ENCODE peak calls at places on chromosomes 11 and 22, in eight cellular contexts. One of them, this sample, is unnamed.

GRCh38 chr22:40396882-40397281 is 26.5 kb downstream of the SGSM3 start:
- DNase-seq in body of pancreas: peak
- DNase-seq in brain microvascular endothelial cell: peak
- DNase-seq in neural progenitor cell: peak
- DNase-seq in kidney epithelial cell: peak
- DNase-seq in ovary: no peak
- DNase-seq in IMR-90: peak
- DNase-seq in astrocyte: peak
- DNase-seq in this sample: peak

GRCh38 chr11:131463609-131464008 is 93.2 kb downstream of the NTM start:
- DNase-seq in body of pancreas: no peak
- DNase-seq in brain microvascular endothelial cell: no peak
- DNase-seq in neural progenitor cell: no peak
- DNase-seq in kidney epithelial cell: no peak
- DNase-seq in ovary: no peak
- DNase-seq in IMR-90: no peak
- DNase-seq in astrocyte: no peak
- DNase-seq in this sample: no peak

GRCh38 chr11:96001037-96001436 is 77.1 kb upstream of the MTMR2 start:
- DNase-seq in body of pancreas: peak
- DNase-seq in brain microvascular endothelial cell: no peak
- DNase-seq in neural progenitor cell: no peak
- DNase-seq in kidney epithelial cell: no peak
- DNase-seq in ovary: peak
- DNase-seq in IMR-90: peak
- DNase-seq in astrocyte: peak
- DNase-seq in this sample: peak

GRCh38 chr22:30425616-30426394 is at the start of gene MTFP1:
- DNase-seq in body of pancreas: peak
- DNase-seq in brain microvascular endothelial cell: peak
- DNase-seq in neural progenitor cell: peak
- DNase-seq in kidney epithelial cell: no peak
- DNase-seq in ovary: peak
- DNase-seq in IMR-90: peak
- DNase-seq in astrocyte: peak
- DNase-seq in this sample: peak

GRCh38 chr11:88680806-88681205 is 343.3 kb upstream of the CTSC start:
- DNase-seq in body of pancreas: no peak
- DNase-seq in brain microvascular endothelial cell: no peak
- DNase-seq in neural progenitor cell: no peak
- DNase-seq in kidney epithelial cell: no peak
- DNase-seq in ovary: no peak
- DNase-seq in IMR-90: peak
- DNase-seq in astrocyte: peak
- DNase-seq in this sample: peak

GRCh38 chr11:99739464-99740089 is 718.8 kb downstream of the CNTN5 start:
- DNase-seq in body of pancreas: no peak
- DNase-seq in brain microvascular endothelial cell: peak
- DNase-seq in neural progenitor cell: peak
- DNase-seq in kidney epithelial cell: peak
- DNase-seq in ovary: no peak
- DNase-seq in IMR-90: peak
- DNase-seq in astrocyte: peak
- DNase-seq in this sample: peak

GRCh38 chr11:129720994-129721393 is 94.7 kb upstream of the TMEM45B start:
- DNase-seq in body of pancreas: no peak
- DNase-seq in brain microvascular endothelial cell: no peak
- DNase-seq in neural progenitor cell: no peak
- DNase-seq in kidney epithelial cell: no peak
- DNase-seq in ovary: no peak
- DNase-seq in IMR-90: no peak
- DNase-seq in astrocyte: no peak
- DNase-seq in this sample: no peak

GRCh38 chr11:73625690-73626318 is 20.6 kb upstream of the PLEKHB1 start:
- DNase-seq in body of pancreas: peak
- DNase-seq in brain microvascular endothelial cell: peak
- DNase-seq in neural progenitor cell: peak
- DNase-seq in kidney epithelial cell: peak
- DNase-seq in ovary: peak
- DNase-seq in IMR-90: peak
- DNase-seq in astrocyte: peak
- DNase-seq in this sample: peak

GRCh38 chr11:95364324-95365295 is 133.6 kb upstream of the SESN3 start:
- DNase-seq in body of pancreas: no peak
- DNase-seq in brain microvascular endothelial cell: peak
- DNase-seq in neural progenitor cell: no peak
- DNase-seq in kidney epithelial cell: peak
- DNase-seq in ovary: no peak
- DNase-seq in IMR-90: no peak
- DNase-seq in astrocyte: peak
- DNase-seq in this sample: peak

DNA sequence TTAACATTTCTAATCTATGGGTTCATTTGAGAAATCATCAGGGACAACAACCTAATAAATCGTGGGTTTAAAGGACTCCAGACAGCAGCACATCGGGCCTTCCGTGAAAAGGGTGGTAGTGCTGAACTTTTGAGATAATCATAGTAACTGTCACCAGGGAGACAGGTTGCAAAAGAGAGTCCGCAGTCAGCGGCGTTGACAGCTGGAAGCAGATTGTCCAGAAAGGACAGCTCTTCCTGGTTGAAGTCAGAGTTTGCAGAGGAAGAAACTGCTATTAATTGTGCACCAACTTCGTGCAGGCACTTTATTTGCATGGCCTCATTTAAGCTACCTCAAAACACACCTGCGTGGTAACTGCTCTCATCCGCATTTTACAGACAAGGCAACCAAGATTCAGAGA is 20.5 kb upstream of the ISX start:
- DNase-seq in body of pancreas: no peak
- DNase-seq in brain microvascular endothelial cell: no peak
- DNase-seq in neural progenitor cell: no peak
- DNase-seq in kidney epithelial cell: no peak
- DNase-seq in ovary: no peak
- DNase-seq in IMR-90: no peak
- DNase-seq in astrocyte: no peak
- DNase-seq in this sample: no peak
- TF ChIP-seq CTCF in body of pancreas: no peak
- TF ChIP-seq CTCF in brain microvascular endothelial cell: no peak
- TF ChIP-seq CTCF in neural progenitor cell: no peak
- TF ChIP-seq CTCF in kidney epithelial cell: no peak
- TF ChIP-seq CTCF in ovary: no peak
- TF ChIP-seq CTCF in IMR-90: no peak
- TF ChIP-seq CTCF in astrocyte: no peak
- TF ChIP-seq CTCF in this sample: no peak

GRCh38 chr22:27609411-27610029 is 192.0 kb downstream of the MN1 start:
- DNase-seq in body of pancreas: no peak
- DNase-seq in brain microvascular endothelial cell: no peak
- DNase-seq in neural progenitor cell: peak
- DNase-seq in kidney epithelial cell: no peak
- DNase-seq in ovary: no peak
- DNase-seq in IMR-90: no peak
- DNase-seq in astrocyte: no peak
- DNase-seq in this sample: no peak

GRCh38 chr22:27612075-27612474 is 189.5 kb downstream of the MN1 start:
- DNase-seq in body of pancreas: no peak
- DNase-seq in brain microvascular endothelial cell: no peak
- DNase-seq in neural progenitor cell: no peak
- DNase-seq in kidney epithelial cell: no peak
- DNase-seq in ovary: no peak
- DNase-seq in IMR-90: no peak
- DNase-seq in astrocyte: no peak
- DNase-seq in this sample: no peak

GRCh38 chr22:27614291-27615007 is 187.1 kb downstream of the MN1 start:
- DNase-seq in body of pancreas: no peak
- DNase-seq in brain microvascular endothelial cell: no peak
- DNase-seq in neural progenitor cell: no peak
- DNase-seq in kidney epithelial cell: no peak
- DNase-seq in ovary: no peak
- DNase-seq in IMR-90: no peak
- DNase-seq in astrocyte: no peak
- DNase-seq in this sample: no peak

GRCh38 chr22:27613099-27614089 is 188.2 kb downstream of the MN1 start:
- DNase-seq in body of pancreas: no peak
- DNase-seq in brain microvascular endothelial cell: no peak
- DNase-seq in neural progenitor cell: no peak
- DNase-seq in kidney epithelial cell: no peak
- DNase-seq in ovary: no peak
- DNase-seq in IMR-90: no peak
- DNase-seq in astrocyte: no peak
- DNase-seq in this sample: no peak

GRCh38 chr22:27610863-27611786 is 190.4 kb downstream of the MN1 start:
- DNase-seq in body of pancreas: no peak
- DNase-seq in brain microvascular endothelial cell: no peak
- DNase-seq in neural progenitor cell: no peak
- DNase-seq in kidney epithelial cell: no peak
- DNase-seq in ovary: no peak
- DNase-seq in IMR-90: no peak
- DNase-seq in astrocyte: no peak
- DNase-seq in this sample: no peak
- H3K4me3 ChIP-seq in body of pancreas: no peak
- H3K4me3 ChIP-seq in brain microvascular endothelial cell: no peak
- H3K4me3 ChIP-seq in neural progenitor cell: no peak
- H3K4me3 ChIP-seq in kidney epithelial cell: no peak
- H3K4me3 ChIP-seq in ovary: no peak
- H3K4me3 ChIP-seq in IMR-90: no peak
- H3K4me3 ChIP-seq in astrocyte: no peak
- H3K4me3 ChIP-seq in this sample: no peak

DNA sequence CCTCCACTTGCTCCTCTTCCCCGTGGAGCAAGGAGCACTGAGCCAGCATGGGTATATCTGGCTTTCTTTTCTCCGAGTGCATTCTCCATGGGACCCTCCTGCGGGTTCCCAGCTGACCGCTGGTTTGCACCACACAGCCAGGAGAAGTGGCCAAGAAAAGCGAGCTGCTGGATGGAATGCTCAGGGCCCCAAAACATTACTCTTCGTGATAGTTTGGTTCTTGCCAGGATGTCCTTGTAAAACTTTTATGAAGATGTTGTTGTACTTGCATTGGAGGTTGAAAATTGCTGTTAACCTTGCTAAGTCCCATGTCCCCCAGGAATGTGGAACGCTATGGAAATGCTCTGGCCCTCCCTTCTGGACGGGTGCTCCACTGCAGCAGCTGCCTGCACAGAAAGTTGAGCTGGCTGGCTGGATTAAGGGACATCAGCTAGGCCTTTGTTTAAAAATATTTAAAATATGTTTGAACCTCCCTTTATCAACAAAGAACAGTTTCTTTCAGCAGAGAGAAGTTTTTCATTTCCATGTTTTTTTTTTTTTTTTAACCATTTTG is 68.7 kb downstream of the ZNRF3 start:
- DNase-seq in body of pancreas: peak
- DNase-seq in brain microvascular endothelial cell: peak
- DNase-seq in neural progenitor cell: peak
- DNase-seq in kidney epithelial cell: no peak
- DNase-seq in ovary: peak
- DNase-seq in IMR-90: peak
- DNase-seq in astrocyte: peak
- DNase-seq in this sample: peak
- TF ChIP-seq CTCF in body of pancreas: no peak
- TF ChIP-seq CTCF in brain microvascular endothelial cell: peak
- TF ChIP-seq CTCF in neural progenitor cell: peak
- TF ChIP-seq CTCF in kidney epithelial cell: peak
- TF ChIP-seq CTCF in ovary: no peak
- TF ChIP-seq CTCF in IMR-90: peak
- TF ChIP-seq CTCF in astrocyte: no peak
- TF ChIP-seq CTCF in this sample: peak

DNA sequence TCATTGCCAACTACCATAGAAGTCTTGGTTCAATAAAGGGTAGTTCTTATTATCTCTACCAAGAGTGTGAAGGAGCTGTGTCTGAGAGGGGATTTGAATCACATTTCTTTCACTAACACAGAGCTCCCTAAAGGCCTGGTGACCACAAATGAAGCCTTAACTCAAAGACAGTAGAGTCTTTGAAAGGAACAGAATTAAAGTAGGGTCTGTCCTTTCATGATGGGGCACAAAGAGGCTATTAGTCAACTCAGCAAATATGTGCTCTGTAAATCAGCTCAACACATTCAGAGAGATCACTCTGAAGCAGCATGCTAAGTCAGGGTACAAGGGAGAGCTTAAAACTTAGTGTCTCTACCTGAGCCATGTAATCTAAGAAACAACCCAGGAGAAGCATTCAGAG is 212.4 kb upstream of the SYN3 start:
- DNase-seq in body of pancreas: no peak
- DNase-seq in brain microvascular endothelial cell: no peak
- DNase-seq in neural progenitor cell: peak
- DNase-seq in kidney epithelial cell: no peak
- DNase-seq in ovary: no peak
- DNase-seq in IMR-90: no peak
- DNase-seq in astrocyte: no peak
- DNase-seq in this sample: no peak
- H3K4me3 ChIP-seq in body of pancreas: no peak
- H3K4me3 ChIP-seq in brain microvascular endothelial cell: no peak
- H3K4me3 ChIP-seq in neural progenitor cell: no peak
- H3K4me3 ChIP-seq in kidney epithelial cell: no peak
- H3K4me3 ChIP-seq in ovary: no peak
- H3K4me3 ChIP-seq in IMR-90: no peak
- H3K4me3 ChIP-seq in astrocyte: no peak
- H3K4me3 ChIP-seq in this sample: no peak

GRCh38 chr22:49889071-49889470 is 29.2 kb downstream of the ALG12 start:
- DNase-seq in body of pancreas: no peak
- DNase-seq in brain microvascular endothelial cell: no peak
- DNase-seq in neural progenitor cell: no peak
- DNase-seq in kidney epithelial cell: no peak
- DNase-seq in ovary: no peak
- DNase-seq in IMR-90: no peak
- DNase-seq in astrocyte: peak
- DNase-seq in this sample: no peak
- TF ChIP-seq CTCF in body of pancreas: no peak
- TF ChIP-seq CTCF in brain microvascular endothelial cell: no peak
- TF ChIP-seq CTCF in neural progenitor cell: no peak
- TF ChIP-seq CTCF in kidney epithelial cell: no peak
- TF ChIP-seq CTCF in ovary: no peak
- TF ChIP-seq CTCF in IMR-90: no peak
- TF ChIP-seq CTCF in astrocyte: no peak
- TF ChIP-seq CTCF in this sample: no peak

DNA sequence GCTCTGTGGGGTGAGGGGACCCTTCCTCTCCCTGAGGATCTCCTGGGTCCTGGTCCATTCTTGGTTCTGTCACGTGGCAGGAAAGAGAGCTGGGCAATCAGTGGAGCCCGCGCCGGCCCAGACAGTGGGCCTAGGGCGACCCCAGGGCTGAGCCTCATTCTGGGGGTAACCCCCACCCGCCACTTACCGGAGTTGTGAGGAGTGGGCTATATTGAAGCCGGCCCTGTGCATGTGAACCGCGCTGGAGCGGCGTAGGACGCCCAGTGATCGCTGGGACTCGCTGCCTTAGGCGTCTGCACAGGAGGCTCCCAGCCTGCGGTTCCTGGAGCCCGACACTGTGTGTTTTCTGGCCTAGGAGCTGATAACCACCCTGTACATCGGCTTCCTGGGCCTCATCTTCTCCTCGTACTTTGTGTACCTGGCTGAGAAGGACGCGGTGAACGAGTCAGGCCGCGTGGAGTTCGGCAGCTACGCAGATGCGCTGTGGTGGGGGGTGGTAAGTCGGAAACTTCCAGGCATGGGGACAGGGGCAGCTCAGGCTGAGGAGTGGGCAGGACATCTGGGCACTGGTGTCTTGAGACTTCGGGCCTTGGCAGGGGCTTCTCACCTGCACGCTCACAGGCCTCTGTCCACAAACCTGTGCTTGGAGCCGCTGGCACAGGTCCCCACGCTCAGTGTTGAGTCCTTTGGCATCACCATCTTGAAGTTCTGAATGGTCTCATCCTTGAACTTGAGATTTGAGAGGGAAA is 127.1 kb downstream of the KCNQ1OT1 start:
- DNase-seq in body of pancreas: peak
- DNase-seq in brain microvascular endothelial cell: no peak
- DNase-seq in neural progenitor cell: no peak
- DNase-seq in kidney epithelial cell: no peak
- DNase-seq in ovary: peak
- DNase-seq in IMR-90: no peak
- DNase-seq in astrocyte: no peak
- DNase-seq in this sample: no peak
- H3K4me3 ChIP-seq in body of pancreas: no peak
- H3K4me3 ChIP-seq in brain microvascular endothelial cell: no peak
- H3K4me3 ChIP-seq in neural progenitor cell: no peak
- H3K4me3 ChIP-seq in kidney epithelial cell: no peak
- H3K4me3 ChIP-seq in ovary: no peak
- H3K4me3 ChIP-seq in IMR-90: no peak
- H3K4me3 ChIP-seq in astrocyte: no peak
- H3K4me3 ChIP-seq in this sample: no peak